ENCODE peak calls at places on chromosomes 1 and 21, in five cellular contexts. One of them, this sample, is unnamed.

GRCh38 chr1:43367904-43368645 is at the start of gene ELOVL1:
- DNase-seq in breast epithelium: peak; percentile 89
- DNase-seq in A549: peak; percentile 72
- DNase-seq in uterus: peak; percentile 90
- DNase-seq in GM12892: peak; percentile 98
- DNase-seq in this sample: peak; percentile 91

GRCh38 chr21:17726047-17726446 is 93.1 kb downstream of the C21orf91 start:
- DNase-seq in breast epithelium: no peak
- DNase-seq in A549: no peak
- DNase-seq in uterus: no peak
- DNase-seq in GM12892: no peak
- DNase-seq in this sample: no peak

GRCh38 chr1:33122483-33123170 is 41.7 kb downstream of the AZIN2 start:
- DNase-seq in breast epithelium: no peak
- DNase-seq in A549: no peak
- DNase-seq in uterus: no peak
- DNase-seq in GM12892: no peak
- DNase-seq in this sample: no peak

GRCh38 chr1:44649788-44650158 is 24.5 kb downstream of the TMEM53 start:
- DNase-seq in breast epithelium: no peak
- DNase-seq in A549: no peak
- DNase-seq in uterus: no peak
- DNase-seq in GM12892: no peak
- DNase-seq in this sample: no peak

GRCh38 chr21:44998621-44999427 is 59.0 kb downstream of the SLX9 start:
- DNase-seq in breast epithelium: no peak
- DNase-seq in A549: no peak
- DNase-seq in uterus: peak; percentile 12
- DNase-seq in GM12892: no peak
- DNase-seq in this sample: no peak

GRCh38 chr1:91817506-91817905 is 68.4 kb downstream of the TGFBR3 start:
- DNase-seq in breast epithelium: no peak
- DNase-seq in A549: no peak
- DNase-seq in uterus: no peak
- DNase-seq in GM12892: no peak
- DNase-seq in this sample: no peak

GRCh38 chr1:94670273-94670672 is 128.7 kb upstream of the F3 start:
- DNase-seq in breast epithelium: no peak
- DNase-seq in A549: no peak
- DNase-seq in uterus: no peak
- DNase-seq in GM12892: no peak
- DNase-seq in this sample: no peak

GRCh38 chr1:67850611-67851075 is 17.4 kb upstream of the GNG12 start:
- DNase-seq in breast epithelium: peak; percentile 67
- DNase-seq in A549: peak; percentile 55
- DNase-seq in uterus: peak; percentile 85
- DNase-seq in GM12892: no peak
- DNase-seq in this sample: peak; percentile 67

GRCh38 chr1:238677567-238677966 is 708.8 kb upstream of the CHRM3 start:
- DNase-seq in breast epithelium: no peak
- DNase-seq in A549: no peak
- DNase-seq in uterus: no peak
- DNase-seq in GM12892: no peak
- DNase-seq in this sample: no peak

GRCh38 chr1:113040718-113041412 is 32.1 kb upstream of the LRIG2 start:
- DNase-seq in breast epithelium: no peak
- DNase-seq in A549: no peak
- DNase-seq in uterus: no peak
- DNase-seq in GM12892: no peak
- DNase-seq in this sample: peak; percentile 8

GRCh38 chr1:178686407-178686806 is 38.6 kb upstream of the RALGPS2 start:
- DNase-seq in breast epithelium: no peak
- DNase-seq in A549: no peak
- DNase-seq in uterus: no peak
- DNase-seq in GM12892: no peak
- DNase-seq in this sample: no peak

GRCh38 chr1:115475252-115475651 is 137.2 kb upstream of the NGF start:
- DNase-seq in breast epithelium: no peak
- DNase-seq in A549: no peak
- DNase-seq in uterus: no peak
- DNase-seq in GM12892: no peak
- DNase-seq in this sample: no peak

GRCh38 chr1:230188826-230189225 is 121.8 kb downstream of the GALNT2 start:
- DNase-seq in breast epithelium: no peak
- DNase-seq in A549: no peak
- DNase-seq in uterus: no peak
- DNase-seq in GM12892: no peak
- DNase-seq in this sample: no peak

GRCh38 chr1:31798433-31799195 is 17.2 kb downstream of the SPOCD1 start:
- DNase-seq in breast epithelium: no peak
- DNase-seq in A549: peak; percentile 34
- DNase-seq in uterus: no peak
- DNase-seq in GM12892: no peak
- DNase-seq in this sample: no peak

GRCh38 chr1:201361652-201362504 is 15.6 kb downstream of the TNNT2 start:
- DNase-seq in breast epithelium: no peak
- DNase-seq in A549: peak; percentile 96
- DNase-seq in uterus: no peak
- DNase-seq in GM12892: peak; percentile 83
- DNase-seq in this sample: peak; percentile 50

GRCh38 chr1:53804791-53805505 is 33.1 kb downstream of the NDC1 start:
- DNase-seq in breast epithelium: no peak
- DNase-seq in A549: no peak
- DNase-seq in uterus: no peak
- DNase-seq in GM12892: no peak
- DNase-seq in this sample: no peak

GRCh38 chr1:199612976-199613774 is 414.3 kb upstream of the NR5A2 start:
- DNase-seq in breast epithelium: no peak
- DNase-seq in A549: no peak
- DNase-seq in uterus: no peak
- DNase-seq in GM12892: no peak
- DNase-seq in this sample: no peak

GRCh38 chr1:171817511-171818265 is 23.6 kb upstream of the DNM3 start:
- DNase-seq in breast epithelium: no peak
- DNase-seq in A549: peak; percentile 85
- DNase-seq in uterus: no peak
- DNase-seq in GM12892: no peak
- DNase-seq in this sample: peak; percentile 73

GRCh38 chr1:62590255-62590969 is 6.9 kb upstream of the ANGPTL3 start:
- DNase-seq in breast epithelium: no peak
- DNase-seq in A549: no peak
- DNase-seq in uterus: no peak
- DNase-seq in GM12892: no peak
- DNase-seq in this sample: no peak

GRCh38 chr1:20095564-20096434 is 23.5 kb downstream of the PLA2G2D start:
- DNase-seq in breast epithelium: no peak
- DNase-seq in A549: no peak
- DNase-seq in uterus: no peak
- DNase-seq in GM12892: no peak
- DNase-seq in this sample: no peak

GRCh38 chr1:232381676-232382075 is 248.3 kb downstream of the SIPA1L2 start:
- DNase-seq in breast epithelium: no peak
- DNase-seq in A549: no peak
- DNase-seq in uterus: no peak
- DNase-seq in GM12892: no peak
- DNase-seq in this sample: no peak

GRCh38 chr1:93576346-93576745 is 105.3 kb downstream of the BCAR3 start:
- DNase-seq in breast epithelium: peak; percentile 15
- DNase-seq in A549: no peak
- DNase-seq in uterus: no peak
- DNase-seq in GM12892: no peak
- DNase-seq in this sample: no peak

DNA sequence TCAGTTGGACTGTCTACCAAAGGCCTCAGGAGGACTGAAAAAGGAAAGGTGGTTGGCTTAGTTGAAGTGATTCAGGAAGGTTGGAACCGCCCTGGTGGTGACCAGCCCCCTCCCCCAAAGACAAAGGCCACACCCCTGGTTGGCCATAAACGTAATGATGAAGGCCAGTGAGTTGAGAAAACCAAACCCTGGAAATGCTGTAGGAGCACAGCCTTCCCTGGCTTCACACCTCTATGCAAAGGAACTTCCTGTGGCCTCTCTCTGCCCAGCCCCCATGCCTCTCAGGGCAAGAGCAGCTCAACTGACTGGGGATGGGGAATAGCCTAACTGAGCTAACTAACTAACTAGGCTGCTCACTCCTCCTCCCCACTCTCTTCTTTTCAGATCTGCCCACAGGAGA is 90.4 kb downstream of the NPHP4 start:
- DNase-seq in breast epithelium: no peak
- DNase-seq in A549: no peak
- DNase-seq in uterus: no peak
- DNase-seq in GM12892: no peak
- DNase-seq in this sample: no peak
- TF ChIP-seq POLR2A in breast epithelium: no peak
- TF ChIP-seq POLR2A in A549: no peak
- TF ChIP-seq POLR2A in uterus: no peak
- TF ChIP-seq POLR2A in GM12892: no peak
- TF ChIP-seq POLR2A in this sample: no peak

DNA sequence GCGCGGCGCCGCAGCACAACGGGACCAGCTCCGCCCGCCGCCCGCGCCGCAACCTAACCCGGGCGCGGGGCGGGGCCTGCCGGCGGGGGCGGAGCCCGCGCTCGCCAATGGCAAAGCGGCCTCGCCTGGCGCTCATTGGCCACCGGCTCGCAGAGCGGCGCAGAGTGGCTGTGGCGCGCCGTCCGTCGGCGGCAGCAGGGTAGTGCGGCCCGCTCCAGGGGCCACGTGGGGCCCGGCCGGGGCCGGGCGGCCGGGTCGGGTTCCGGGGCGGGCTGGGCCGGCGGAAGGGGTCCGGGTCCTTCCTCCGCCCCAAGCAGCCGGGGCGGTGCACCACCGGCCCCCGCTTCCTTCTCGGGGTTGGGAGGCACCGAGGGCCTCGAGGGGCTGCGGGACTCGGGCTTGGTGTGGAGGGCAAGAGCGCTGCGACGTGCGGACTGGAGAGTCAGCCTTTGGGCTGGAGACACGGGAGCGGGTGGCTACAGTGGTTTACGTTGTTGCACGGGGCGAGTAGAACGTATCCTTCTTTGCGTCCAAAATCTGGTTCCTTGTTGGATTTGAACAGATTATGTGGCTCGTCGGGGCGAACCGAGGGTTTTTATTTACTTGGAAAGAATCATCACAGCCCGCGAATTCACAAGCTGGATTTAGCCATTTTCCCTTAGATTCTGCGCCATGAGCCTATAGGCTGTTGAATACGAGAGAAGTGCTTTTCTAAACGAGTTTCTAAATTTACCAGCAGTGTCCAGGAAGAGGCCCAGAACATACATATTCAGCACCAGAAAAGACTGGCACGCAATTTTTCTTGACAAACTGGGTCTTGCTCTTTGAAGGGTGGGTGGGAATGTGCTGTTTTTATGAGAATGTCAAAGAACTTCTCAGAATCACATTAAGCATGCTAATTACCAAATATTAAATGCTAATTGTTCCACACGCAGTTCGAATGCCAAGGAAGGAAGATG is at the start of gene SRM:
- DNase-seq in breast epithelium: peak; percentile 89
- DNase-seq in A549: peak; percentile 89
- DNase-seq in uterus: peak; percentile 93
- DNase-seq in GM12892: peak; percentile 99
- DNase-seq in this sample: peak; percentile 95
- TF ChIP-seq POLR2A in breast epithelium: no peak
- TF ChIP-seq POLR2A in A549: peak; percentile 82
- TF ChIP-seq POLR2A in uterus: peak; percentile 70
- TF ChIP-seq POLR2A in GM12892: peak; percentile 79
- TF ChIP-seq POLR2A in this sample: peak; percentile 78

GRCh38 chr1:226737819-226738420 is 1.2 kb downstream of the ITPKB start:
- DNase-seq in breast epithelium: peak; percentile 30
- DNase-seq in A549: no peak
- DNase-seq in uterus: peak; percentile 58
- DNase-seq in GM12892: no peak
- DNase-seq in this sample: peak; percentile 67
- TF ChIP-seq POLR2A in breast epithelium: no peak
- TF ChIP-seq POLR2A in A549: no peak
- TF ChIP-seq POLR2A in uterus: no peak
- TF ChIP-seq POLR2A in GM12892: no peak
- TF ChIP-seq POLR2A in this sample: peak; percentile 7

GRCh38 chr1:203627819-203628184 is 1.2 kb downstream of the ATP2B4 start:
- DNase-seq in breast epithelium: no peak
- DNase-seq in A549: no peak
- DNase-seq in uterus: no peak
- DNase-seq in GM12892: no peak
- DNase-seq in this sample: peak; percentile 28

GRCh38 chr1:203629509-203630082 is 3.0 kb downstream of the ATP2B4 start:
- DNase-seq in breast epithelium: no peak
- DNase-seq in A549: no peak
- DNase-seq in uterus: peak; percentile 73
- DNase-seq in GM12892: peak; percentile 32
- DNase-seq in this sample: peak; percentile 38

GRCh38 chr1:203628997-203629508 is 2.4 kb downstream of the ATP2B4 start:
- DNase-seq in breast epithelium: no peak
- DNase-seq in A549: no peak
- DNase-seq in uterus: no peak
- DNase-seq in GM12892: no peak
- DNase-seq in this sample: no peak

GRCh38 chr1:203626910-203627246 is 246 bp downstream of the ATP2B4 start:
- DNase-seq in breast epithelium: no peak
- DNase-seq in A549: peak; percentile 60
- DNase-seq in uterus: no peak
- DNase-seq in GM12892: no peak
- DNase-seq in this sample: no peak

GRCh38 chr1:203628185-203628996 is 1.8 kb downstream of the ATP2B4 start:
- DNase-seq in breast epithelium: no peak
- DNase-seq in A549: no peak
- DNase-seq in uterus: peak; percentile 63
- DNase-seq in GM12892: no peak
- DNase-seq in this sample: no peak
- TF ChIP-seq POLR2A in breast epithelium: no peak
- TF ChIP-seq POLR2A in A549: no peak
- TF ChIP-seq POLR2A in uterus: no peak
- TF ChIP-seq POLR2A in GM12892: no peak
- TF ChIP-seq POLR2A in this sample: no peak

DNA sequence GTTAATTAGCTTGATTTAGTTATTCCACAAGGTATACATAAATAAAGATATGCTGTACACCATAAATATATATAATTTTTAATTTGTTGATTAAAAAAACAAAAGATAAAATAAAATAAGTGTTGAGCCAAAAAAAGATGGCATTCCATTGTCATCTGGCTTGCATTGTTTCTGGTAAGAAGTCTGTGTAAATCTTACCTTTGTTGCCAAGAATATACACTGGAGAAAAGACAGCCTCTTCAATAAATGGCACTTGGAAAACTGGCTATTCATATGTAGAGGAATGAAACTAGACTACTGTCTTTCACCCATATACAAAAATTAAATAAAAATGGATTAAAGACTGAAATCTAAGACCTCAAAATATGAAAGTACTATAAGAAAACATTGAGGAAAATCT is 196.5 kb downstream of the IER5 start:
- DNase-seq in breast epithelium: no peak
- DNase-seq in A549: no peak
- DNase-seq in uterus: no peak
- DNase-seq in GM12892: no peak
- DNase-seq in this sample: no peak
- TF ChIP-seq POLR2A in breast epithelium: no peak
- TF ChIP-seq POLR2A in A549: no peak
- TF ChIP-seq POLR2A in uterus: no peak
- TF ChIP-seq POLR2A in GM12892: no peak
- TF ChIP-seq POLR2A in this sample: no peak

This sample was measured in erythroblast.